ENCODE peak calls at places on chromosomes 13 and 19, in four cellular contexts. One of them, this sample, is unnamed.

GRCh38 chr19:56076413-56076998 is 44.6 kb downstream of the ZNF787 start:
- DNase-seq in HCT116: peak
- DNase-seq in activated CD8-positive, alpha-beta T cell treated with anti-CD3 and anti-CD28 coated beads for 36 hours: peak
- DNase-seq in PC-3: peak
- DNase-seq in this sample: peak

GRCh38 chr13:111233080-111233479 is 87.4 kb upstream of the TEX29 start:
- DNase-seq in PC-3: no peak
- DNase-seq in HCT116: no peak
- DNase-seq in activated CD8-positive, alpha-beta T cell treated with anti-CD3 and anti-CD28 coated beads for 36 hours: no peak
- DNase-seq in this sample: no peak

GRCh38 chr19:47391510-47392223 is 27.7 kb downstream of the MEIS3 start:
- DNase-seq in PC-3: peak
- DNase-seq in HCT116: peak
- DNase-seq in activated CD8-positive, alpha-beta T cell treated with anti-CD3 and anti-CD28 coated beads for 36 hours: peak
- DNase-seq in this sample: peak

GRCh38 chr13:111095911-111096501 is 19.1 kb upstream of the ARHGEF7 start:
- DNase-seq in activated CD8-positive, alpha-beta T cell treated with anti-CD3 and anti-CD28 coated beads for 36 hours: no peak
- DNase-seq in HCT116: no peak
- DNase-seq in PC-3: no peak
- DNase-seq in this sample: no peak

GRCh38 chr19:52963229-52963760 is 614 bp upstream of the ZNF816 start:
- DNase-seq in PC-3: no peak
- DNase-seq in activated CD8-positive, alpha-beta T cell treated with anti-CD3 and anti-CD28 coated beads for 36 hours: peak
- DNase-seq in HCT116: no peak
- DNase-seq in this sample: no peak

GRCh38 chr19:3524075-3524842 is 14.7 kb upstream of the TEKTIP1 start:
- DNase-seq in PC-3: no peak
- DNase-seq in HCT116: no peak
- DNase-seq in activated CD8-positive, alpha-beta T cell treated with anti-CD3 and anti-CD28 coated beads for 36 hours: no peak
- DNase-seq in this sample: no peak

GRCh38 chr19:867855-868457 is 8.5 kb downstream of the CFD start:
- DNase-seq in activated CD8-positive, alpha-beta T cell treated with anti-CD3 and anti-CD28 coated beads for 36 hours: no peak
- DNase-seq in PC-3: no peak
- DNase-seq in HCT116: no peak
- DNase-seq in this sample: no peak

GRCh38 chr19:6773323-6773931 is 919 bp downstream of the VAV1 start:
- DNase-seq in activated CD8-positive, alpha-beta T cell treated with anti-CD3 and anti-CD28 coated beads for 36 hours: peak
- DNase-seq in HCT116: no peak
- DNase-seq in PC-3: no peak
- DNase-seq in this sample: no peak

GRCh38 chr19:58279042-58279924 is 528 bp downstream of the ZNF8 start:
- DNase-seq in activated CD8-positive, alpha-beta T cell treated with anti-CD3 and anti-CD28 coated beads for 36 hours: peak
- DNase-seq in HCT116: no peak
- DNase-seq in PC-3: peak
- DNase-seq in this sample: peak

GRCh38 chr19:58277197-58277596 is 1.6 kb upstream of the ZNF8 start:
- DNase-seq in activated CD8-positive, alpha-beta T cell treated with anti-CD3 and anti-CD28 coated beads for 36 hours: no peak
- DNase-seq in PC-3: no peak
- DNase-seq in HCT116: no peak
- DNase-seq in this sample: no peak

GRCh38 chr19:58279925-58280316 is 1.2 kb downstream of the ZNF8 start:
- DNase-seq in HCT116: no peak
- DNase-seq in PC-3: no peak
- DNase-seq in activated CD8-positive, alpha-beta T cell treated with anti-CD3 and anti-CD28 coated beads for 36 hours: no peak
- DNase-seq in this sample: no peak

GRCh38 chr19:58277748-58278147 is 1.0 kb upstream of the ZNF8 start:
- DNase-seq in HCT116: no peak
- DNase-seq in activated CD8-positive, alpha-beta T cell treated with anti-CD3 and anti-CD28 coated beads for 36 hours: no peak
- DNase-seq in PC-3: no peak
- DNase-seq in this sample: no peak

DNA sequence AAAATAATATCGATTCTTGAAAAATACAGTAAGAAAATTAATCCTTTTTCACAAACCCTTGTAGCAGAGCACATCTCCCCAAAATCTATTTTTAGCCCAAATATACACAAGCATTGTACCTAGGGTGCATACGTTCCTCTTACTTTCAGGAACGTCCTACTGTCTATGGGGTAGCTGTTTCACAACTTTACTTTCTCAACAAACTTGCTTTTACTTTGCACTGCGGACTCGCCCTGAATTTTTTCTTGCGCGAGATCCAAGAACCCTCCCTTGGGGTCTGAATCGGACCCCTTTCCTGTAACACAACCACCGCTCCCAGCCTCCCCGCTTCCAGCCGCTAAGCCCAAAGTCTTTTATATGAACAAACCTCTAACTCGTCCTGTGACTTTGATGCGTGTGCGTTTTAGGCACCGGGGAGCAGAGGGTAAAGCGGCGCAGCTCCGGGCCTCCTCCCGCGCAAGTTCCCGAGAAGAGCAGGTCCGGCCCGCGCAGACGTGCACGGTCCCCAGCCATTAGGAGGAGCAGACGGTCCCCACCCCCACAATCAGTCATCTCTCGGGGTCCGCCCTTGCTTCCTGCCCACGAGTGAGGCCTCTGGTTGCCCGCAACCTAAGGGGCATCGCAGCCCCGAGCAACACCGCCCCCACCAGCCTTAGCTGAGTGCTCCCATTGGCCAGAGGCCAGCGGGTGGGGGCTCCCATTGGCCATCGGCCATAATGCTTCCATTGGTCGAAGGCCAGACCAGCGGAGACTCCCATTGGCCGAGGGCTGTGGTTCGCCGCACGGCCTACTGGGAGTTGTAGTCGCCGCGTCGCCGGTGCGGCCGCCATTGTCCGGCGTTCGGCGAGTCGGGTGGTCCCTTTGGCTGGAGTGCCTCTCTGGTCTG is at the start of gene ZNF8:
- DNase-seq in activated CD8-positive, alpha-beta T cell treated with anti-CD3 and anti-CD28 coated beads for 36 hours: peak
- DNase-seq in HCT116: peak
- DNase-seq in PC-3: peak
- DNase-seq in this sample: peak
- TF ChIP-seq CTCF in activated CD8-positive, alpha-beta T cell treated with anti-CD3 and anti-CD28 coated beads for 36 hours: no peak
- TF ChIP-seq CTCF in HCT116: no peak
- TF ChIP-seq CTCF in PC-3: no peak
- TF ChIP-seq CTCF in this sample: no peak

GRCh38 chr19:23908165-23908564 is 6.5 kb upstream of the ZNF726 start:
- DNase-seq in PC-3: no peak
- DNase-seq in activated CD8-positive, alpha-beta T cell treated with anti-CD3 and anti-CD28 coated beads for 36 hours: no peak
- DNase-seq in HCT116: no peak
- DNase-seq in this sample: no peak

GRCh38 chr19:23904406-23904805 is 10.3 kb upstream of the ZNF726 start:
- DNase-seq in activated CD8-positive, alpha-beta T cell treated with anti-CD3 and anti-CD28 coated beads for 36 hours: no peak
- DNase-seq in PC-3: no peak
- DNase-seq in HCT116: no peak
- DNase-seq in this sample: no peak

GRCh38 chr19:23905771-23906170 is 8.9 kb upstream of the ZNF726 start:
- DNase-seq in PC-3: no peak
- DNase-seq in HCT116: no peak
- DNase-seq in activated CD8-positive, alpha-beta T cell treated with anti-CD3 and anti-CD28 coated beads for 36 hours: no peak
- DNase-seq in this sample: no peak

GRCh38 chr19:23909222-23909621 is 5.5 kb upstream of the ZNF726 start:
- DNase-seq in PC-3: no peak
- DNase-seq in HCT116: no peak
- DNase-seq in activated CD8-positive, alpha-beta T cell treated with anti-CD3 and anti-CD28 coated beads for 36 hours: no peak
- DNase-seq in this sample: no peak

GRCh38 chr19:23906835-23907234 is 7.9 kb upstream of the ZNF726 start:
- DNase-seq in activated CD8-positive, alpha-beta T cell treated with anti-CD3 and anti-CD28 coated beads for 36 hours: no peak
- DNase-seq in HCT116: no peak
- DNase-seq in PC-3: no peak
- DNase-seq in this sample: no peak
- TF ChIP-seq CTCF in activated CD8-positive, alpha-beta T cell treated with anti-CD3 and anti-CD28 coated beads for 36 hours: no peak
- TF ChIP-seq CTCF in HCT116: no peak
- TF ChIP-seq CTCF in PC-3: no peak
- TF ChIP-seq CTCF in this sample: no peak

DNA sequence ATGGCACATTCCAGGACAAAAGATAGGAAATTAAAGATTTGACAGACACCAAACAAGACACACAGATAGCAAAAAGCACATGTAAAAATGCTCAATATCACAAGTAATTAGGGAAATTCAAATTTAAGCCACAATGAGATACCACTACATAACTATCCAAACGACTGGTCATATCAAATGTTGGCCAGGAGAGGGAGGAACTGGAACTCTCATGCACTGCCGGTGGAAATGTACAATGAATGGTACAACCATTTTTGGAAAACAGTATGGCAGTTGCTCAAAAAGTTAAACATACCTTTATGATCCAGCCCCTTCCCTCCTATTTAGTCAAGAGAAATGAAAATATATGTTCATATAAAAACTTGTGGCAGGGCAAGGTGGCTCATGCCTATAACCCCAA is 36.8 kb upstream of the CYP2S1 start:
- DNase-seq in PC-3: peak
- DNase-seq in HCT116: no peak
- DNase-seq in activated CD8-positive, alpha-beta T cell treated with anti-CD3 and anti-CD28 coated beads for 36 hours: no peak
- DNase-seq in this sample: no peak
- TF ChIP-seq CTCF in PC-3: peak
- TF ChIP-seq CTCF in HCT116: peak
- TF ChIP-seq CTCF in activated CD8-positive, alpha-beta T cell treated with anti-CD3 and anti-CD28 coated beads for 36 hours: no peak
- TF ChIP-seq CTCF in this sample: no peak

DNA sequence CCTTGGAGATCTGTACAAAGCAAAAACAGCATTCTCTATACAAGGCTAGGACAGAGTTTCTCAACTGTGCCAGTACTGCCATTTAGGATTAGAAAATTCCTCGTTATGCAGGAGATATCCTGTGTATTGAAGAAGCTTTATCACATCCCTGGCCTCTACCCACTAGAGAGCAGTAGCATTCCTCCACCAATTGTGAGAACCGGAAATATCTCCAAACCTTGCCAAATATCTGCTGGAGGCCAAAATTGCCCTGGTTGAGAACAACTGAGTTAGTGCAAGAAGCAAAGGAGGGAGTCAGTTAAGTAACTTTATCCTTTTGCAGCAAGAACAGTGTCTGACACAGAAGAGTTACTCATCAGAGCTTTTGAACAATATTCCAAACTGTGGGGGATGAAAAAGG is 16.2 kb upstream of the FREM2 start:
- DNase-seq in PC-3: no peak
- DNase-seq in HCT116: no peak
- DNase-seq in activated CD8-positive, alpha-beta T cell treated with anti-CD3 and anti-CD28 coated beads for 36 hours: no peak
- DNase-seq in this sample: no peak
- TF ChIP-seq CTCF in PC-3: no peak
- TF ChIP-seq CTCF in HCT116: no peak
- TF ChIP-seq CTCF in activated CD8-positive, alpha-beta T cell treated with anti-CD3 and anti-CD28 coated beads for 36 hours: no peak
- TF ChIP-seq CTCF in this sample: no peak

DNA sequence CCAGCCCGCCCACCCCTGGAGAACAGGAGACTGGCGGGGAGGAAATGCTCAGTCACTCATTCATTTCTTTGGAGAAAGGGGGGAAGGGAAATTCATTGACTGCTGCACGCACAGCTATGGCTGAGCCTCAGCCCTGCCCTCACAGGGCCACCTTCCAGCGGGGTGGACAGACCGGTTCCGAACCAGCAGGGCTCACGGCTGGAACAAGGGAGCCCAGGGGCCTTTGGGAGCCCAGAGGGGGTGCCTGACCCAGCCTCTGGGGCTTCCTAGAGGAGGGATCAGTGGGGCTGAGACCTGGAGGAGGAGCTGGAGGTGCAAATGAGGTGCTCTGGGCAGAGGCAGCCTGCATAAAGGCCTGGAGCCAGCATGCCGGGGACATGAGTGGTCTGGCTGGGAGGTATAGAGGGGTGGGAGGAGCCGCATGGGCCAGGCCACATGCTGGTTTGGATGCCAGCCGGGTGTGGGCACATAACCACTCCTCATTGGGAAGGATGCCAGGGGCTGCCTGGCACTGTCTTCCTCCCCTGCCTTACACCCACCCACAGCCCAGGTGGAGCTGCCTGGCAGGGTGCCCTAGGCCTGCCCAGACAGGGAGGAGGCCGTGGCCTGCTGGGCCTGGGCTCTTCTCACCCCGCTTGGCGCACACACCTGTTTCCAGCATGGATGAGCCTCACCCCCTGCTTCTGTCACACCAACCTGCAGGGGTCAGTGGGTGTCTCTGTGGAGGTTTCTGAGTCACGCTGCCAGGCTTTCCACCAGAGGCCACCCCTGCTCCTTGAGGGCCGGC is 26.9 kb downstream of the PPP5C start:
- DNase-seq in activated CD8-positive, alpha-beta T cell treated with anti-CD3 and anti-CD28 coated beads for 36 hours: no peak
- DNase-seq in PC-3: peak
- DNase-seq in HCT116: no peak
- DNase-seq in this sample: no peak
- TF ChIP-seq CTCF in activated CD8-positive, alpha-beta T cell treated with anti-CD3 and anti-CD28 coated beads for 36 hours: no peak
- TF ChIP-seq CTCF in PC-3: peak
- TF ChIP-seq CTCF in HCT116: no peak
- TF ChIP-seq CTCF in this sample: no peak

GRCh38 chr13:84574851-84575250 is 692.6 kb upstream of the SLITRK1 start:
- DNase-seq in HCT116: no peak
- DNase-seq in PC-3: peak
- DNase-seq in activated CD8-positive, alpha-beta T cell treated with anti-CD3 and anti-CD28 coated beads for 36 hours: no peak
- DNase-seq in this sample: no peak

GRCh38 chr13:84567848-84568247 is 685.6 kb upstream of the SLITRK1 start:
- DNase-seq in PC-3: no peak
- DNase-seq in HCT116: no peak
- DNase-seq in activated CD8-positive, alpha-beta T cell treated with anti-CD3 and anti-CD28 coated beads for 36 hours: no peak
- DNase-seq in this sample: no peak

GRCh38 chr13:84570831-84571230 is 688.6 kb upstream of the SLITRK1 start:
- DNase-seq in HCT116: no peak
- DNase-seq in PC-3: no peak
- DNase-seq in activated CD8-positive, alpha-beta T cell treated with anti-CD3 and anti-CD28 coated beads for 36 hours: no peak
- DNase-seq in this sample: no peak

DNA sequence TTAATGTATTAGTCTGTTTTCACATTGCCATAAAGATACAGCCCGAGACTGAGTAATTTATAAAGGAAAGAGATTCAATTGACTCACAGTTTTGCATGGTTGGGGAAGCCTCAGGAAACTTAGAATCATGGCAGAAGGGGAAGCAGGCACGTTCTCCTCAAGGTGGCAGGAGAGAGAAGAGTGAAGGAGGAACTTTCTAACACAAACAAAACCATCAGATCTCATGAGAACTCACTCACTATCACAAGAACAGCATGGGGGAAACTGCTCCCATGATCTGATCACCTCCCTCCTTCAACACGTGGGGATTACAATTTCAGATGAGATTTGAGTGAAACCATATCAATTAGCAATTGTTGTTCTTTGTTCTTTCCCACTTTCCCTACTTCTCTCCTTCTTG is 689.0 kb upstream of the SLITRK1 start:
- DNase-seq in HCT116: no peak
- DNase-seq in PC-3: no peak
- DNase-seq in activated CD8-positive, alpha-beta T cell treated with anti-CD3 and anti-CD28 coated beads for 36 hours: no peak
- DNase-seq in this sample: no peak
- TF ChIP-seq CTCF in HCT116: no peak
- TF ChIP-seq CTCF in PC-3: no peak
- TF ChIP-seq CTCF in activated CD8-positive, alpha-beta T cell treated with anti-CD3 and anti-CD28 coated beads for 36 hours: no peak
- TF ChIP-seq CTCF in this sample: no peak

This sample was measured in HFF-Myc.